ENCODE peak calls at places on chromosome 7, in six cellular contexts. G is CD4-positive, alpha-beta T cell; Y is adrenal gland; I is mesendoderm; P is esophagus squamous epithelium; T is hepatocyte. E is an unnamed sample.

GRCh38 chr7:111730476-111731300 is 168.4 kb upstream of the IMMP2L start:
- DNase-seq in G (no peak), Y (no peak), I (peak), P (no peak), T (peak), E (no peak)

GRCh38 chr7:130649004-130649790 is 19.4 kb downstream of the COPG2 start:
- DNase-seq in G (no peak), Y (no peak), I (peak), P (no peak), T (peak), E (no peak)

GRCh38 chr7:157211710-157212109 is 73.0 kb downstream of the UBE3C start:
- DNase-seq in G (no peak), Y (peak), I (no peak), P (no peak), T (no peak), E (no peak)

GRCh38 chr7:20141666-20142065 is 75.5 kb downstream of the MACC1 start:
- DNase-seq in G (no peak), Y (no peak), I (peak), P (no peak), T (peak), E (no peak)

GRCh38 chr7:38330861-38331709 is 57.6 kb upstream of the TARP start:
- DNase-seq in G (no peak), Y (no peak), I (peak), P (no peak), T (no peak), E (no peak)

GRCh38 chr7:35379481-35379880 is 125.6 kb upstream of the TBX20 start:
- DNase-seq in G (no peak), Y (peak), I (no peak), P (no peak), T (no peak), E (no peak)

GRCh38 chr7:56447864-56448693 is 331.9 kb upstream of the NUPR2 start:
- DNase-seq in G (no peak), Y (no peak), I (no peak), P (no peak), T (no peak), E (no peak)

GRCh38 chr7:45103958-45104843 is 7.3 kb downstream of the TBRG4 start:
- DNase-seq in G (no peak), Y (no peak), I (no peak), P (no peak), T (no peak), E (no peak)

GRCh38 chr7:73999664-74000420 is 28.1 kb upstream of the ELN start:
- DNase-seq in G (no peak), Y (peak), I (no peak), P (no peak), T (no peak), E (no peak)

GRCh38 chr7:101667399-101667798 is 38.3 kb upstream of the MYL10 start:
- DNase-seq in G (no peak), Y (no peak), I (peak), P (no peak), T (no peak), E (no peak)

GRCh38 chr7:155674556-155674955 is 30.1 kb downstream of the RBM33 start:
- DNase-seq in G (no peak), Y (no peak), I (no peak), P (no peak), T (no peak), E (no peak)

GRCh38 chr7:107890962-107891618 is at the start of gene DLD:
- DNase-seq in G (peak), Y (peak), I (peak), P (peak), T (peak), E (peak)

GRCh38 chr7:158782638-158783490 is 46.4 kb downstream of the ESYT2 start:
- DNase-seq in G (no peak), Y (peak), I (peak), P (no peak), T (peak), E (no peak)

GRCh38 chr7:37096341-37096740 is 352.3 kb downstream of the ELMO1 start:
- DNase-seq in G (no peak), Y (no peak), I (no peak), P (no peak), T (no peak), E (no peak)

GRCh38 chr7:74051629-74052410 is 23.8 kb downstream of the ELN start:
- DNase-seq in G (no peak), Y (no peak), I (peak), P (no peak), T (peak), E (no peak)

GRCh38 chr7:130844811-130845580 is 111.0 kb upstream of the KLF14 start:
- DNase-seq in G (no peak), Y (peak), I (no peak), P (no peak), T (no peak), E (no peak)

GRCh38 chr7:126569402-126569801 is 683.3 kb downstream of the GRM8 start:
- DNase-seq in G (no peak), Y (no peak), I (no peak), P (no peak), T (no peak), E (no peak)

GRCh38 chr7:117875566-117875965 is 2.3 kb upstream of the CTTNBP2 start:
- DNase-seq in G (no peak), Y (peak), I (peak), P (no peak), T (peak), E (no peak)

GRCh38 chr7:148527717-148528168 is 62.8 kb upstream of the C7orf33 start:
- DNase-seq in G (peak), Y (peak), I (peak), P (peak), T (peak), E (peak)

GRCh38 chr7:157418204-157419029 is 81.6 kb downstream of the DNAJB6 start:
- DNase-seq in G (no peak), Y (no peak), I (no peak), P (no peak), T (no peak), E (no peak)

GRCh38 chr7:100475549-100475948 is 3.5 kb downstream of the TSC22D4 start:
- DNase-seq in G (no peak), Y (no peak), I (no peak), P (no peak), T (peak), E (no peak)

GRCh38 chr7:51238981-51239495 is 77.6 kb downstream of the COBL start:
- DNase-seq in G (no peak), Y (no peak), I (peak), P (no peak), T (no peak), E (no peak)

GRCh38 chr7:28835800-28836199 is 122.3 kb downstream of the TRIL start:
- DNase-seq in G (no peak), Y (peak), I (no peak), P (no peak), T (no peak), E (no peak)

GRCh38 chr7:481219-481930 is 38.3 kb downstream of the PDGFA start:
- DNase-seq in G (no peak), Y (no peak), I (no peak), P (no peak), T (no peak), E (no peak)

GRCh38 chr7:125878990-125879389 is 949.4 kb upstream of the POT1 start:
- DNase-seq in G (no peak), Y (no peak), I (no peak), P (no peak), T (peak), E (no peak)

GRCh38 chr7:154946166-154946565 is 56.8 kb downstream of the PAXIP1 start:
- DNase-seq in G (no peak), Y (no peak), I (no peak), P (no peak), T (no peak), E (no peak)

GRCh38 chr7:139870406-139870805 is 41.3 kb downstream of the TBXAS1 start:
- DNase-seq in G (no peak), Y (no peak), I (no peak), P (no peak), T (no peak), E (no peak)

GRCh38 chr7:139869886-139870285 is 40.8 kb downstream of the TBXAS1 start:
- DNase-seq in G (no peak), Y (peak), I (no peak), P (no peak), T (no peak), E (no peak)

GRCh38 chr7:139867847-139868246 is 38.8 kb downstream of the TBXAS1 start:
- DNase-seq in G (no peak), Y (no peak), I (no peak), P (no peak), T (no peak), E (no peak)

GRCh38 chr7:139861794-139862193 is 32.7 kb downstream of the TBXAS1 start:
- DNase-seq in G (no peak), Y (no peak), I (no peak), P (no peak), T (no peak), E (no peak)

GRCh38 chr7:139866047-139866837 is 37.2 kb downstream of the TBXAS1 start:
- DNase-seq in G (no peak), Y (no peak), I (no peak), P (no peak), T (no peak), E (no peak)
- H3K27ac ChIP-seq in G (no peak), Y (no peak), I (no peak), P (no peak), T (no peak), E (no peak)

DNA sequence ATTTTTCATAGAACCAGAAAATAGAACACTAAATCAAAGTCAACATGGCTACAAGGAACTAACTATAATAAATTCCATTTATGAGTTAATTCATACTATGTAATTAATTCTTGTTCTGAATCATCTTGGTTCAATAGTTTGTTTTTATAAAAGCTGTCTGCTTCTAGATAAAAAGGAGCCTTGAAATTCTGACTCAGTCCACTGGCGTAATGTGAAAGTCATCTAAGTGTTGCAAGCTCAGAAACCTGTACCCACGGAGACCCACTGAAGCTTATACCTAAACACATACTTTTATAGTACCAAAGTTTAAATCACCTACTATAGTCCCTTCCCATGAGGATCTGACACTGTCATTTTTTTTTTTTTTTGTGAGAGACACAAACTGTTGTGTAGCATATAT is 489.4 kb downstream of the SEMA3D start:
- DNase-seq in G (no peak), Y (peak), I (no peak), P (no peak), T (no peak), E (no peak)
- H3K27ac ChIP-seq in G (no peak), Y (no peak), I (no peak), P (no peak), T (no peak), E (no peak)

DNA sequence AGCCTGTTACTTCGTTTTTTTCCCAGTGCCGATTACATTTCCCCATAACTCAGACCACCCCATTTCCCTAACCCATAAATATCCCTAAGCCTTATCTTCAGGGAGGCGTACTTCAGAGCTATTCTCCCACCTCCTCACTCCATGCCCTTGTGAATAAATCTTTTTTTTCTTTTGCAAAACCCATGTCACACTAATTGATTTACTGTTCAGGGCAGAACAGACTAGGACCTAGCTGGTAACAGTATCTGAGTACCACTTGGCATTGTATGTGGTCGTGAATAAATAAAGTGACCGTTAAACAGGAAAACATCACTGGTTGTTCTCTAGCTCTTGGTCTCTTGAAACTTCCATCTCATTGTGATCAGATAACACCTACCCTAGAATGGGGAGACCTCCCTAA is 3.8 kb upstream of the CDCA7L start:
- DNase-seq in G (no peak), Y (no peak), I (no peak), P (no peak), T (no peak), E (no peak)
- H3K27ac ChIP-seq in G (no peak), Y (no peak), I (no peak), P (no peak), T (no peak), E (no peak)

GRCh38 chr7:27647052-27647451 is 15.6 kb downstream of the HIBADH start:
- DNase-seq in G (no peak), Y (peak), I (no peak), P (no peak), T (no peak), E (no peak)
- H3K27ac ChIP-seq in G (no peak), Y (no peak), I (no peak), P (no peak), T (no peak), E (no peak)

DNA sequence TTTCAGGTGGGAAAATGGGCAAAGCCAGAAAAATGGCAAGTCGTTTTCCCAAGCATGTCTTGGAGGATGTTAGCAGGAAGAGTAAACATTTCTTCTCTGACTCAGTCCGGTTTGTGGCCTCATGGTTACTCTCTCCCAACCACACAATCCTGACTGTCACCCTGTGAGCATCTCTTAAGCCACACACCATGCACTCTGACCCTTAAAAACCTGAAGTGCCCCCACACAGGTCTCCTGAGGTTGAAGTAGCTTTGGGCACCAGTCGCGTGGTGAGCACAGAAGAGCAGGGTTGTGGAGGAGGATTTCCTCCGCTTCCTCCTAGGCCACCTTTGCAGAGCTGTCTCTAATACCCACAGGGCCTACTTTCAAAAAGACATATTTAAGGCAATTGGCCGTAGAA is 387.3 kb upstream of the NPVF start:
- DNase-seq in G (no peak), Y (no peak), I (no peak), P (no peak), T (no peak), E (no peak)
- H3K27ac ChIP-seq in G (no peak), Y (peak), I (no peak), P (peak), T (peak), E (peak)

DNA sequence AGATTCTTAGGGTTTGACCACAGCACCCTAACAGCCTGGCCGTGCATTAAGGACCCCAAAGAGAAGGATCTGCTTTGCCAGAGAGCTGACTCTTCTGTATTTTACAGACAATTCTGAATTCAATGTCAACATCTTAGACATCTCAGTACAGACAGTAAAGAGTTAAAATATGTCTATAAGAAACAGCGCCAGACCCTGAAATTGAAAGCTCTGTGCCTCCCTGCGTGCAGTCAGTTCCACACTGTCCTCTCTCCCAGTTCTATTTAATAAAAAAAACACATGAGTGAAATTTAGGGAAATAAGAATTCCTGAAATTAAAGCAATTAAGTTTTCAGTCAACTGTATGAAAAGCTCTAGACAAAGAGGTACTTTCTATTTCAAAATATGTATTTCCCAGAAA is 45.1 kb downstream of the MET start:
- DNase-seq in G (no peak), Y (no peak), I (no peak), P (no peak), T (no peak), E (no peak)
- H3K27ac ChIP-seq in G (no peak), Y (no peak), I (no peak), P (no peak), T (no peak), E (no peak)